ENCODE peak calls at places on chromosomes 4 and X, in five cellular contexts. H, F, N, J and Z are unnamed samples.

GRCh38 chrX:150201391-150201790 is 161.7 kb upstream of the MAMLD1 start:
- DNase-seq in N (no peak), F (no peak), J (no peak), H (no peak), Z (no peak)

GRCh38 chr4:38188631-38189101 is 228.5 kb downstream of the PTTG2 start:
- DNase-seq in F (no peak), J (no peak), N (no peak), H (no peak), Z (no peak)

GRCh38 chr4:175953960-175954521 is 111.6 kb upstream of the WDR17 start:
- DNase-seq in H (no peak), F (no peak), N (no peak), J (no peak), Z (no peak)

GRCh38 chrX:129738466-129739308 is at the start of gene XPNPEP2:
- DNase-seq in H (no peak), J (no peak), N (peak; percentile 41), F (no peak), Z (no peak)

GRCh38 chrX:24528605-24529004 is 63.5 kb downstream of the PDK3 start:
- DNase-seq in J (no peak), H (no peak), N (no peak), F (no peak), Z (no peak)

GRCh38 chrX:153926863-153927685 is 1.0 kb upstream of the ARHGAP4 start:
- DNase-seq in H (no peak), F (no peak), N (no peak), J (peak; percentile 47), Z (no peak)

GRCh38 chrX:76893930-76894329 is 466.4 kb downstream of the MAGEE1 start:
- DNase-seq in J (no peak), N (no peak), H (no peak), F (no peak), Z (no peak)

GRCh38 chr4:87530868-87531267 is 1.7 kb upstream of the SPARCL1 start:
- DNase-seq in H (peak; percentile 47), F (peak; percentile 62), J (no peak), N (no peak), Z (no peak)

GRCh38 chrX:11533211-11533651 is 132.5 kb downstream of the ARHGAP6 start:
- DNase-seq in J (no peak), F (no peak), H (peak; percentile 61), N (peak; percentile 45), Z (peak; percentile 40)

GRCh38 chr4:6898763-6899162 is 10.9 kb upstream of the TBC1D14 start:
- DNase-seq in H (no peak), J (no peak), N (no peak), F (no peak), Z (no peak)

GRCh38 chr4:17115546-17115945 is 217.1 kb upstream of the LDB2 start:
- DNase-seq in J (no peak), F (no peak), H (no peak), N (no peak), Z (no peak)

GRCh38 chrX:39750246-39750790 is 347.4 kb downstream of the BCOR start:
- DNase-seq in H (no peak), N (no peak), J (no peak), F (no peak), Z (no peak)

GRCh38 chrX:134482371-134482770 is 22.4 kb downstream of the HPRT1 start:
- DNase-seq in H (no peak), F (no peak), J (no peak), N (peak; percentile 21), Z (no peak)

GRCh38 chrX:41092776-41093175 is 7.5 kb downstream of the USP9X start:
- DNase-seq in H (no peak), N (no peak), J (no peak), F (no peak), Z (no peak)

GRCh38 chr4:107966903-107967302 is 22.8 kb upstream of the HADH start:
- DNase-seq in N (no peak), F (no peak), H (no peak), J (no peak), Z (no peak)

GRCh38 chr4:185394568-185395254 is 1.0 kb downstream of the LRP2BP start:
- DNase-seq in F (no peak), J (no peak), H (no peak), N (no peak), Z (no peak)

GRCh38 chr4:7420661-7421040 is 14.1 kb downstream of the PSAPL1 start:
- DNase-seq in N (no peak), H (no peak), F (no peak), J (no peak), Z (no peak)

GRCh38 chr4:94345984-94346383 is 3.3 kb upstream of the HPGDS start:
- DNase-seq in F (no peak), H (no peak), N (no peak), J (no peak), Z (no peak)

GRCh38 chr4:8293131-8293975 is 23.8 kb downstream of the HTRA3 start:
- DNase-seq in H (no peak), F (no peak), J (no peak), N (no peak), Z (no peak)

GRCh38 chr4:602559-602942 is 22.8 kb upstream of the PDE6B start:
- DNase-seq in H (no peak), J (peak; percentile 30), N (no peak), F (no peak), Z (no peak)

GRCh38 chrX:43562372-43562771 is 93.7 kb upstream of the MAOA start:
- DNase-seq in J (no peak), F (no peak), H (no peak), N (no peak), Z (no peak)

GRCh38 chrX:123648028-123648810 is 84.6 kb downstream of the THOC2 start:
- DNase-seq in H (no peak), J (peak; percentile 0), N (peak; percentile 5), F (no peak), Z (peak; percentile 64)

GRCh38 chrX:112851806-112852205 is 11.2 kb upstream of the AMOT start:
- DNase-seq in H (no peak), J (no peak), N (no peak), F (no peak), Z (no peak)

GRCh38 chr4:8303485-8304281 is 34.1 kb downstream of the HTRA3 start:
- DNase-seq in H (peak; percentile 83), N (peak; percentile 90), J (no peak), F (no peak), Z (peak; percentile 66)

GRCh38 chrX:16089086-16089485 is 34.3 kb upstream of the GRPR start:
- DNase-seq in H (no peak), N (no peak), J (no peak), F (no peak), Z (no peak)